ENCODE peak calls at places on chromosomes 5 and 9, in six cellular contexts. L is AG08395, K is Panc1, S is fibroblast of mammary gland, R is HFF-Myc, E is amniotic stem cell. Q is an unnamed sample.

GRCh38 chr5:68838157-68838718 is 255.6 kb upstream of the SLC30A5 start:
- DNase-seq in R (no peak), L (no peak), E (no peak), S (no peak), K (no peak), Q (no peak)

GRCh38 chr5:151739395-151739794 is 19.0 kb downstream of the ATOX1 start:
- DNase-seq in K (no peak), S (no peak), E (no peak), R (no peak), L (no peak), Q (no peak)

GRCh38 chr5:59001154-59001553 is 418.3 kb downstream of the RAB3C start:
- DNase-seq in R (peak; percentile 44), S (peak; percentile 38), E (no peak), L (no peak), K (no peak), Q (no peak)

GRCh38 chr5:179125789-179126505 is 65.8 kb downstream of the ZNF354C start:
- DNase-seq in R (no peak), S (no peak), K (no peak), E (no peak), L (no peak), Q (no peak)

GRCh38 chr5:98106116-98107088 is 667.1 kb upstream of the RGMB start:
- DNase-seq in R (peak; percentile 44), K (no peak), S (peak; percentile 97), L (peak; percentile 61), E (no peak), Q (peak; percentile 56)

GRCh38 chr9:10855847-10856246 is 243.0 kb upstream of the PTPRD start:
- DNase-seq in E (no peak), K (no peak), L (no peak), S (peak; percentile 15), R (no peak), Q (no peak)

GRCh38 chr9:120928015-120928719 is 1.6 kb upstream of the TRAF1 start:
- DNase-seq in E (no peak), L (peak; percentile 12), K (no peak), R (no peak), S (no peak), Q (no peak)

GRCh38 chr5:120354126-120354525 is 110.0 kb upstream of the PRR16 start:
- DNase-seq in S (no peak), R (no peak), E (no peak), L (no peak), K (no peak), Q (no peak)

GRCh38 chr5:35159370-35159742 is 70.9 kb downstream of the PRLR start:
- DNase-seq in L (no peak), S (no peak), R (no peak), E (no peak), K (no peak), Q (no peak)

GRCh38 chr5:1745190-1745805 is 54.3 kb downstream of the MRPL36 start:
- DNase-seq in L (no peak), K (no peak), S (no peak), E (no peak), R (no peak), Q (no peak)

GRCh38 chr5:126515337-126515736 is 79.7 kb downstream of the ALDH7A1 start:
- DNase-seq in L (no peak), R (no peak), K (no peak), S (no peak), E (no peak), Q (no peak)

GRCh38 chr5:160219411-160219810 is 9.9 kb upstream of the FABP6 start:
- DNase-seq in E (no peak), S (no peak), K (no peak), L (no peak), R (no peak), Q (no peak)

GRCh38 chr9:113599647-113600476 is 136.3 kb downstream of the RGS3 start:
- DNase-seq in E (peak; percentile 87), S (peak; percentile 93), K (no peak), R (peak; percentile 94), L (peak; percentile 89), Q (peak; percentile 87)

GRCh38 chr9:130018260-130018659 is 24.7 kb downstream of the FNBP1 start:
- DNase-seq in K (no peak), E (no peak), S (no peak), R (no peak), L (no peak), Q (no peak)

GRCh38 chr9:104494808-104495207 is 9.3 kb upstream of the OR13F1 start:
- DNase-seq in L (no peak), E (no peak), K (no peak), R (no peak), S (peak; percentile 11), Q (no peak)

GRCh38 chr9:116589392-116590354 is 97.4 kb upstream of the TRIM32 start:
- DNase-seq in R (peak; percentile 70), S (peak; percentile 89), K (no peak), E (no peak), L (peak; percentile 60), Q (peak; percentile 34)

GRCh38 chr5:146378981-146379380 is 40.3 kb downstream of the POU4F3 start:
- DNase-seq in E (no peak), S (no peak), K (no peak), R (no peak), L (no peak), Q (no peak)

GRCh38 chr9:136007276-136007675 is 46.1 kb upstream of the UBAC1 start:
- DNase-seq in K (no peak), R (no peak), E (no peak), L (no peak), S (no peak), Q (no peak)

GRCh38 chr5:172451771-172452197 is 2.5 kb downstream of the SH3PXD2B start:
- DNase-seq in K (no peak), E (no peak), R (no peak), S (peak; percentile 98), L (peak; percentile 43), Q (no peak)

GRCh38 chr5:66246621-66247020 is 102.5 kb downstream of the SREK1 start:
- DNase-seq in L (peak; percentile 58), R (no peak), S (peak; percentile 82), E (peak; percentile 6), K (no peak), Q (no peak)

GRCh38 chr9:114364528-114365041 is 23.2 kb downstream of the AKNA start:
- DNase-seq in R (no peak), L (no peak), K (no peak), E (no peak), S (no peak), Q (no peak)

GRCh38 chr5:61523997-61524396 is 191.9 kb downstream of the ZSWIM6 start:
- DNase-seq in L (no peak), E (no peak), R (no peak), S (no peak), K (no peak), Q (no peak)

GRCh38 chr9:130938652-130939404 is at the start of gene FIBCD1:
- DNase-seq in L (peak; percentile 41), K (no peak), R (no peak), S (peak; percentile 24), E (no peak), Q (no peak)

GRCh38 chr9:72592501-72593403 is 71.3 kb downstream of the TMC1 start:
- DNase-seq in K (peak; percentile 59), E (no peak), L (peak; percentile 61), R (peak; percentile 39), S (peak; percentile 64), Q (no peak)

Q was measured in GM04504.